ENCODE peak calls at places on chromosomes 1 and 21, in four cellular contexts. A is prostate gland, Y is HFF-Myc, S is retinal pigment epithelial cell. F is an unnamed sample.

GRCh38 chr1:77407738-77408375 is 126.0 kb downstream of the AK5 start:
- DNase-seq in A (no peak), Y (peak), S (peak), F (no peak)

GRCh38 chr1:197776348-197777082 is 1.2 kb upstream of the DENND1B start:
- DNase-seq in A (no peak), Y (no peak), S (peak), F (no peak)

GRCh38 chr21:19236209-19236608 is 832.6 kb upstream of the TMPRSS15 start:
- DNase-seq in A (no peak), Y (no peak), S (no peak), F (no peak)

GRCh38 chr1:1121611-1122077 is 5.8 kb upstream of the C1orf159 start:
- DNase-seq in A (no peak), Y (no peak), S (no peak), F (no peak)

GRCh38 chr1:226135709-226136108 is 50.8 kb downstream of the ACBD3 start:
- DNase-seq in A (no peak), Y (no peak), S (no peak), F (no peak)

GRCh38 chr1:15948600-15949452 is 27.1 kb downstream of the ZBTB17 start:
- DNase-seq in A (no peak), Y (peak), S (peak), F (peak)

GRCh38 chr1:90591970-90592356 is 125.1 kb downstream of the BARHL2 start:
- DNase-seq in A (no peak), Y (no peak), S (no peak), F (no peak)

GRCh38 chr1:59498640-59499039 is 201.7 kb downstream of the FGGY start:
- DNase-seq in A (no peak), Y (no peak), S (no peak), F (no peak)

GRCh38 chr1:78114034-78114956 is 68.5 kb downstream of the GIPC2 start:
- DNase-seq in A (peak), Y (peak), S (peak), F (peak)

GRCh38 chr1:32754282-32755097 is 51.9 kb upstream of the SYNC start:
- DNase-seq in A (peak), Y (no peak), S (no peak), F (no peak)

GRCh38 chr21:33541756-33542639 is at the start of gene GART:
- DNase-seq in A (peak), Y (peak), S (peak), F (no peak)

GRCh38 chr1:41802532-41803501 is 115.9 kb downstream of the HIVEP3 start:
- DNase-seq in A (peak), Y (no peak), S (no peak), F (no peak)

GRCh38 chr1:178172939-178173338 is 79.0 kb downstream of the RASAL2 start:
- DNase-seq in A (no peak), Y (no peak), S (no peak), F (no peak)

GRCh38 chr1:200373811-200374231 is 36.0 kb downstream of the ZNF281 start:
- DNase-seq in A (no peak), Y (no peak), S (no peak), F (no peak)

GRCh38 chr1:35449334-35450008 is 107.7 kb downstream of the KIAA0319L start:
- DNase-seq in A (no peak), Y (peak), S (peak), F (peak)

GRCh38 chr1:70319750-70320149 is 34.8 kb downstream of the ANKRD13C start:
- DNase-seq in A (no peak), Y (no peak), S (no peak), F (peak)

GRCh38 chr1:156475568-156476500 is 24.7 kb downstream of the MEF2D start:
- DNase-seq in A (peak), Y (peak), S (no peak), F (no peak)

GRCh38 chr1:109620890-109621289 is 1.3 kb downstream of the AMPD2 start:
- DNase-seq in A (peak), Y (peak), S (peak), F (peak)

GRCh38 chr21:44784810-44785209 is 16.8 kb downstream of the UBE2G2 start:
- DNase-seq in A (no peak), Y (no peak), S (no peak), F (no peak)
- H3K4me3 ChIP-seq in A (no peak), Y (no peak), S (no peak), F (no peak)

GRCh38 chr1:183480971-183481431 is 8.7 kb downstream of the SMG7 start:
- DNase-seq in A (no peak), Y (no peak), S (no peak), F (no peak)
- TF ChIP-seq CTCF in A (no peak), Y (no peak), S (no peak), F (no peak)

GRCh38 chr1:8197493-8198282 is 120.2 kb upstream of the SLC45A1 start:
- DNase-seq in A (peak), Y (peak), S (peak), F (peak)
- H3K4me3 ChIP-seq in A (no peak), Y (no peak), S (no peak), F (no peak)

GRCh38 chr1:84434081-84434755 is 35.9 kb downstream of the DNASE2B start:
- DNase-seq in A (no peak), Y (no peak), S (no peak), F (no peak)
- TF ChIP-seq CTCF in A (no peak), Y (no peak), S (no peak), F (no peak)

GRCh38 chr1:209109001-209109785 is 474.3 kb upstream of the CAMK1G start:
- DNase-seq in A (no peak), Y (no peak), S (no peak), F (no peak)

GRCh38 chr1:209105769-209106168 is 477.7 kb upstream of the CAMK1G start:
- DNase-seq in A (no peak), Y (no peak), S (no peak), F (no peak)

GRCh38 chr1:209106861-209107260 is 476.7 kb upstream of the CAMK1G start:
- DNase-seq in A (no peak), Y (no peak), S (no peak), F (no peak)

GRCh38 chr1:209106237-209106741 is 477.2 kb upstream of the CAMK1G start:
- DNase-seq in A (no peak), Y (peak), S (no peak), F (no peak)

GRCh38 chr1:209107535-209107934 is 476.0 kb upstream of the CAMK1G start:
- DNase-seq in A (no peak), Y (no peak), S (no peak), F (no peak)
- H3K4me3 ChIP-seq in A (no peak), Y (no peak), S (no peak), F (no peak)